ENCODE peak calls at places on chromosomes 13 and 19, in six cellular contexts. O, R, W, Q, N and P are unnamed samples.

GRCh38 chr19:5953680-5954213 is 24.2 kb downstream of the RANBP3 start:
- DNase-seq in O (no peak), R (no peak), W (no peak), Q (no peak), N (no peak), P (no peak)

GRCh38 chr13:96075953-96076543 is 13.9 kb upstream of the HS6ST3 start:
- DNase-seq in O (no peak), R (no peak), W (no peak), Q (no peak), N (no peak), P (peak; percentile 63)

GRCh38 chr19:18478545-18479311 is 40.8 kb upstream of the ISYNA1 start:
- DNase-seq in O (peak; percentile 64), R (peak; percentile 80), W (peak; percentile 72), Q (no peak), N (peak; percentile 89), P (peak; percentile 91)

GRCh38 chr19:46828484-46828883 is 22.2 kb downstream of the AP2S1 start:
- DNase-seq in O (no peak), R (no peak), W (no peak), Q (no peak), N (no peak), P (peak; percentile 29)

GRCh38 chr13:31930901-31931522 is 100.6 kb upstream of the FRY start:
- DNase-seq in O (no peak), R (no peak), W (no peak), Q (no peak), N (no peak), P (no peak)

GRCh38 chr13:98203641-98204326 is 26.7 kb upstream of the RNF113B start:
- DNase-seq in O (no peak), R (no peak), W (peak; percentile 90), Q (no peak), N (no peak), P (peak; percentile 56)

GRCh38 chr13:110010433-110011135 is 224.2 kb upstream of the IRS2 start:
- DNase-seq in O (no peak), R (no peak), W (no peak), Q (no peak), N (no peak), P (peak; percentile 36)

GRCh38 chr13:113838711-113839201 is 25.1 kb downstream of the GAS6 start:
- DNase-seq in O (no peak), R (no peak), W (no peak), Q (peak; percentile 39), N (peak; percentile 58), P (no peak)

GRCh38 chr19:51396175-51396574 is 5.8 kb upstream of the C19orf84 start:
- DNase-seq in O (no peak), R (no peak), W (no peak), Q (no peak), N (no peak), P (no peak)

GRCh38 chr19:5536337-5536894 is 31.3 kb downstream of the TINCR start:
- DNase-seq in O (no peak), R (peak; percentile 76), W (peak; percentile 1), Q (peak; percentile 75), N (peak; percentile 62), P (peak; percentile 58)

GRCh38 chr13:47933688-47934011 is 67.4 kb downstream of the SUCLA2 start:
- DNase-seq in O (no peak), R (no peak), W (no peak), Q (no peak), N (no peak), P (no peak)

GRCh38 chr13:66915596-66916185 is 314.4 kb downstream of the PCDH9 start:
- DNase-seq in O (no peak), R (no peak), W (no peak), Q (no peak), N (no peak), P (peak; percentile 4)

GRCh38 chr19:34145741-34146202 is 26.5 kb upstream of the LSM14A start:
- DNase-seq in O (no peak), R (peak; percentile 46), W (no peak), Q (no peak), N (no peak), P (peak; percentile 80)

GRCh38 chr13:99063952-99064351 is 86.1 kb upstream of the DOCK9 start:
- DNase-seq in O (no peak), R (no peak), W (no peak), Q (no peak), N (no peak), P (no peak)

GRCh38 chr13:111228262-111229144 is 91.9 kb upstream of the TEX29 start:
- DNase-seq in O (no peak), R (no peak), W (no peak), Q (no peak), N (peak; percentile 62), P (no peak)

GRCh38 chr13:99218969-99219368 is 18.3 kb downstream of the UBAC2 start:
- DNase-seq in O (no peak), R (no peak), W (no peak), Q (no peak), N (no peak), P (no peak)

GRCh38 chr13:42367836-42368235 is 95.9 kb downstream of the AKAP11 start:
- DNase-seq in O (no peak), R (no peak), W (no peak), Q (no peak), N (no peak), P (peak; percentile 36)

GRCh38 chr19:56153507-56153906 is 12.4 kb downstream of the ZNF444 start:
- DNase-seq in O (no peak), R (no peak), W (no peak), Q (no peak), N (no peak), P (no peak)

GRCh38 chr13:69755101-69755500 is 352.5 kb upstream of the ATXN8OS start:
- DNase-seq in O (no peak), R (no peak), W (no peak), Q (no peak), N (no peak), P (no peak)

GRCh38 chr19:19207637-19208582 is 3.8 kb upstream of the NCAN start:
- DNase-seq in O (no peak), R (no peak), W (no peak), Q (no peak), N (no peak), P (no peak)

GRCh38 chr19:38765214-38765613 is 8.1 kb downstream of the LGALS7 start:
- DNase-seq in O (no peak), R (no peak), W (no peak), Q (no peak), N (no peak), P (no peak)

GRCh38 chr13:22926176-22927007 is 254.4 kb upstream of the SGCG start:
- DNase-seq in O (peak; percentile 26), R (peak; percentile 69), W (peak; percentile 3), Q (no peak), N (peak; percentile 92), P (no peak)

GRCh38 chr19:49474545-49474930 is 523 bp downstream of the FLT3LG start:
- DNase-seq in O (no peak), R (no peak), W (no peak), Q (no peak), N (no peak), P (no peak)

GRCh38 chr19:1608414-1609391 is 3.4 kb upstream of the UQCR11 start:
- DNase-seq in O (no peak), R (no peak), W (no peak), Q (no peak), N (no peak), P (no peak)

GRCh38 chr19:1611353-1611752 is 6.1 kb upstream of the UQCR11 start:
- DNase-seq in O (no peak), R (no peak), W (no peak), Q (peak; percentile 12), N (no peak), P (no peak)

GRCh38 chr19:1612114-1613086 is 7.1 kb upstream of the UQCR11 start:
- DNase-seq in O (no peak), R (no peak), W (no peak), Q (no peak), N (no peak), P (no peak)

GRCh38 chr19:1609680-1610474 is 4.6 kb upstream of the UQCR11 start:
- DNase-seq in O (no peak), R (no peak), W (no peak), Q (no peak), N (no peak), P (no peak)

DNA sequence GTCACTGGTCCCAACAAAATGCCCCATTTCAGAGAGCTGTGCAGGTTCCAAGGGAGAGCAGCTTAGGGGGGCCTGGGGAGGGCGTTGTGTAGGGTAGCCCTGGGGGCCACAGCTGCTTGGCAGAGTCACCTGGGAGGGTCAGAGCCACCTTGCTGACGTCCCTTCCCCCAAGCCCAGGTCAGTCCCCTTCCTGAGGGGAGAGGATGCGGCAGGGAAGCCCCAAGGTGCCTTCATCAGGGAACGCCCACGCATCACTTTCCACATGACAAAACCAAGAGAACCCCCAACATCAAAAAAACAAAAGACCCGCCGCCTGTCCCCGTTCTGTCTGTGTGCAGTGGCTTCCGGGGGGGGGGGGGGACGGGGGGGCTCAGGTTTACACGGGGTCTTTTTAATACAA is 5.3 kb upstream of the UQCR11 start:
- DNase-seq in O (no peak), R (no peak), W (no peak), Q (no peak), N (no peak), P (no peak)
- H3K36me3 ChIP-seq in O (peaks cover 10% of the 10 kb centered on the region), R (no peaks in the 10 kb centered on the region), W (peaks cover 45% of the 10 kb centered on the region), Q (peaks cover 32% of the 10 kb centered on the region), N (peaks cover 47% of the 10 kb centered on the region), P (peaks cover 36% of the 10 kb centered on the region)

GRCh38 chr13:33725340-33725739 is 92.6 kb upstream of the RFC3 start:
- DNase-seq in O (no peak), R (no peak), W (no peak), Q (no peak), N (no peak), P (no peak)

GRCh38 chr13:33723772-33724435 is 94.0 kb upstream of the RFC3 start:
- DNase-seq in O (peak; percentile 78), R (peak; percentile 86), W (no peak), Q (peak; percentile 61), N (peak; percentile 62), P (peak; percentile 94)

GRCh38 chr13:33730147-33730546 is 87.8 kb upstream of the RFC3 start:
- DNase-seq in O (no peak), R (no peak), W (no peak), Q (no peak), N (no peak), P (no peak)

GRCh38 chr13:33728271-33729037 is 89.5 kb upstream of the RFC3 start:
- DNase-seq in O (peak; percentile 44), R (peak; percentile 56), W (no peak), Q (no peak), N (peak; percentile 55), P (no peak)

GRCh38 chr13:33727356-33728083 is 90.4 kb upstream of the RFC3 start:
- DNase-seq in O (no peak), R (no peak), W (no peak), Q (no peak), N (no peak), P (peak; percentile 36)
- H3K36me3 ChIP-seq in O (no peaks in the 10 kb centered on the region), R (no peaks in the 10 kb centered on the region), W (no peaks in the 10 kb centered on the region), Q (no peaks in the 10 kb centered on the region), N (no peaks in the 10 kb centered on the region), P (no peaks in the 10 kb centered on the region)

GRCh38 chr19:801861-802496 is 4.7 kb downstream of the PTBP1 start:
- DNase-seq in O (peak; percentile 48), R (peak; percentile 65), W (no peak), Q (peak; percentile 57), N (peak; percentile 72), P (peak; percentile 41)
- H3K36me3 ChIP-seq in O (peaks cover 15% of the 10 kb centered on the region), R (peaks cover 30% of the 10 kb centered on the region), W (peaks cover 44% of the 10 kb centered on the region), Q (peaks cover 32% of the 10 kb centered on the region), N (peaks cover 55% of the 10 kb centered on the region), P (peaks cover 48% of the 10 kb centered on the region)

DNA sequence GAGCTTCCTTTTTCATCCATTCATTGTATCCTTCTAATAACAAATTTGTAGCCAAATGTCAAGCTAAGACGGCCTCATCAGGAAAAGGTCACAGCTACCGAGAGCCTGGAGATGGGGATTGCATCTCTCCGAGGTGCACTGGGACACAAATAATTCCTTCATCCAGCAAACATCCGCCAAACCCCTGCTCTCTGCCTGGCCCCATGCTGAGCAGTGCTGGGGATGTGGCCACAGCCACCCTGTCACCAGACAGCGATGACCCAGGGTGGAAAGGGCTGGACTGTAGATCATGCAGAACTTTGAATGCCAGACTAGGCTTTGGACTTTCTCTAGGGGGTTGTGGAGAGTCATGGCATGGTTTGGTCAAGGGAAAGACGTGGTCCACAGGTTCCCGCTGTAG is 1.9 kb downstream of the TOMM40 start:
- DNase-seq in O (no peak), R (no peak), W (no peak), Q (no peak), N (no peak), P (no peak)
- H3K36me3 ChIP-seq in O (no peaks in the 10 kb centered on the region), R (peaks cover 20% of the 10 kb centered on the region), W (peaks cover 40% of the 10 kb centered on the region), Q (peaks cover 12% of the 10 kb centered on the region), N (peaks cover 56% of the 10 kb centered on the region), P (peaks cover 52% of the 10 kb centered on the region)